ENCODE peak calls at places on chromosomes 3 and 15, in ten cellular contexts. N is thoracic aorta, J is spleen, G is suprapubic skin, Y is lung, W is T-helper 17 cell, C is Caco-2, A is GM23248, X is keratinocyte, U is heart right ventricle. P is an unnamed sample. For H3K9me3, the result is how much of the 10 kb centered on the place peaks cover.

GRCh38 chr3:16171009-16171408 is 3.5 kb upstream of the GALNT15 start:
- DNase-seq in N (no peak), W (no peak), Y (no peak), C (no peak), X (no peak), G (no peak), J (no peak), U (no peak), A (no peak), P (no peak)

GRCh38 chr15:70491183-70491621 is 272.2 kb downstream of the UACA start:
- DNase-seq in X (no peak), U (no peak), Y (no peak), J (peak), N (no peak), C (no peak), W (no peak), G (no peak), A (peak), P (no peak)

GRCh38 chr3:124586126-124587052 is 143.9 kb upstream of the UMPS start:
- DNase-seq in G (no peak), N (no peak), C (no peak), A (no peak), Y (no peak), J (no peak), W (no peak), X (no peak), U (no peak), P (no peak)

GRCh38 chr3:37726445-37727000 is 135.2 kb upstream of the CTDSPL start:
- DNase-seq in U (no peak), G (no peak), A (no peak), N (peak), C (no peak), X (no peak), Y (peak), J (no peak), W (no peak), P (peak)

GRCh38 chr15:68252925-68253534 is 23.5 kb upstream of the CLN6 start:
- DNase-seq in C (no peak), A (peak), G (no peak), N (no peak), U (no peak), Y (no peak), X (no peak), W (no peak), J (no peak), P (no peak)

GRCh38 chr3:40631341-40631995 is 106.7 kb downstream of the ZNF621 start:
- DNase-seq in W (no peak), C (no peak), A (no peak), N (no peak), U (no peak), G (no peak), Y (no peak), J (no peak), X (no peak), P (no peak)

GRCh38 chr3:141093397-141093796 is 42.2 kb downstream of the SPSB4 start:
- DNase-seq in W (no peak), A (peak), G (no peak), U (no peak), Y (no peak), N (no peak), X (no peak), C (no peak), J (no peak), P (no peak)

GRCh38 chr3:32882603-32883025 is 64.8 kb downstream of the TRIM71 start:
- DNase-seq in J (no peak), A (no peak), G (no peak), W (no peak), U (no peak), N (no peak), X (no peak), C (no peak), Y (no peak), P (no peak)

GRCh38 chr3:171135536-171135935 is 109.0 kb upstream of the SLC2A2 start:
- DNase-seq in J (no peak), X (no peak), A (peak), Y (no peak), G (no peak), W (no peak), C (no peak), U (no peak), N (no peak), P (no peak)

GRCh38 chr15:22243440-22244130 is 163.3 kb downstream of the OR4M2 start:
- DNase-seq in A (no peak), C (no peak), Y (no peak), N (no peak), J (no peak), U (no peak), G (no peak), W (no peak), X (no peak), P (no peak)
- H3K9me3 ChIP-seq in A (under half), C (under half), Y (under half), N (under half), J (under half), U (under half), G (under half), W (under half), X (under half), P (under half)

GRCh38 chr15:17026633-17027032 is 3515.0 kb downstream of the GOLGA6L6 start:
- DNase-seq in W (no peak), Y (no peak), N (no peak), C (no peak), J (no peak), U (no peak), X (no peak), G (no peak), A (no peak), P (no peak)
- H3K9me3 ChIP-seq in W (under half), Y (under half), N (under half), C (under half), J (under half), U (under half), X (under half), G (under half), A (under half), P (under half)

GRCh38 chr3:84224262-84224661 is 734.5 kb upstream of the CADM2 start:
- DNase-seq in X (no peak), A (no peak), W (no peak), U (no peak), J (no peak), C (no peak), G (no peak), N (no peak), Y (no peak), P (no peak)
- H3K9me3 ChIP-seq in X (under half), A (under half), W (under half), U (under half), J (under half), C (under half), G (under half), N (under half), Y (under half), P (under half)

GRCh38 chr3:31029756-31030155 is 135.3 kb upstream of the GADL1 start:
- DNase-seq in W (no peak), N (no peak), J (no peak), Y (no peak), G (no peak), X (no peak), A (no peak), C (no peak), U (no peak), P (no peak)
- H3K9me3 ChIP-seq in W (under half), N (under half), J (under half), Y (under half), G (under half), X (under half), A (under half), C (under half), U (under half), P (under half)

GRCh38 chr3:44734646-44735168 is 5.3 kb downstream of the ZNF501 start:
- DNase-seq in G (no peak), Y (no peak), J (no peak), X (no peak), U (no peak), W (no peak), N (no peak), A (no peak), C (no peak), P (no peak)
- H3K9me3 ChIP-seq in G (half or more), Y (under half), J (half or more), X (under half), U (under half), W (under half), N (half or more), A (under half), C (under half), P (half or more)

GRCh38 chr3:169850618-169851017 is 19.1 kb downstream of the LRRC31 start:
- DNase-seq in J (no peak), X (no peak), N (no peak), A (no peak), U (no peak), C (no peak), G (no peak), Y (no peak), W (no peak), P (no peak)
- H3K9me3 ChIP-seq in J (under half), X (under half), N (under half), A (under half), U (under half), C (under half), G (under half), Y (under half), W (under half), P (under half)